ENCODE peak calls at places on chromosome 12, in five cellular contexts. C, T, F, O and H are unnamed samples.

GRCh38 chr12:87425942-87426554 is 603.2 kb downstream of the C12orf50 start:
- DNase-seq in C (no peak), T (peak), F (no peak), O (no peak), H (no peak)

GRCh38 chr12:128178971-128179370 is 88.0 kb upstream of the TMEM132C start:
- DNase-seq in C (peak), T (peak), F (no peak), O (no peak), H (no peak)

GRCh38 chr12:120662879-120663278 is 22.5 kb downstream of the CABP1 start:
- DNase-seq in C (no peak), T (no peak), F (no peak), O (no peak), H (no peak)

GRCh38 chr12:91805031-91805430 is 340.6 kb downstream of the BTG1 start:
- DNase-seq in C (no peak), T (no peak), F (no peak), O (no peak), H (no peak)

GRCh38 chr12:51210690-51211395 is 7.0 kb downstream of the POU6F1 start:
- DNase-seq in C (no peak), T (no peak), F (no peak), O (no peak), H (no peak)

GRCh38 chr12:85835810-85836715 is at the start of gene RASSF9:
- DNase-seq in C (peak), T (peak), F (peak), O (peak), H (peak)

GRCh38 chr12:99444859-99445316 is 202.7 kb upstream of the GARIN6 start:
- DNase-seq in C (no peak), T (peak), F (no peak), O (no peak), H (no peak)

GRCh38 chr12:79016181-79016580 is 151.6 kb downstream of the SYT1 start:
- DNase-seq in C (no peak), T (no peak), F (no peak), O (no peak), H (no peak)

GRCh38 chr12:62379026-62379722 is 87.5 kb upstream of the MON2 start:
- DNase-seq in C (no peak), T (no peak), F (no peak), O (no peak), H (no peak)

GRCh38 chr12:127257366-127257935 is 1009.5 kb upstream of the TMEM132C start:
- DNase-seq in C (no peak), T (peak), F (no peak), O (no peak), H (no peak)

GRCh38 chr12:76083761-76084276 is 666 bp downstream of the NAP1L1 start:
- DNase-seq in C (peak), T (peak), F (no peak), O (peak), H (no peak)

GRCh38 chr12:92094751-92095161 is 50.9 kb downstream of the BTG1 start:
- DNase-seq in C (no peak), T (peak), F (no peak), O (no peak), H (no peak)

GRCh38 chr12:54215990-54216579 is 27.3 kb upstream of the SMUG1 start:
- DNase-seq in C (no peak), T (no peak), F (no peak), O (peak), H (no peak)

GRCh38 chr12:53047221-53048032 is 2.4 kb upstream of the TNS2 start:
- DNase-seq in C (peak), T (peak), F (no peak), O (peak), H (no peak)

GRCh38 chr12:31600764-31601163 is 9.8 kb upstream of the DENND5B start:
- DNase-seq in C (no peak), T (no peak), F (no peak), O (no peak), H (no peak)